ENCODE peak calls at places on chromosomes 7 and 10, in seven cellular contexts. One of them, this sample, is unnamed.

GRCh38 chr10:11832042-11832441 is 8.9 kb downstream of the PROSER2 start:
- DNase-seq in activated CD4-positive, alpha-beta T cell treated with anti-CD3 and anti-CD28 coated beads, Interleukin-2, amount 10 ng/mL, durations not matched to agents 7 days and 5 days: no peak
- DNase-seq in anterior cingulate cortex: no peak
- DNase-seq in HS-27A: no peak
- DNase-seq in cardiac fibroblast: no peak
- DNase-seq in upper lobe of right lung: no peak
- DNase-seq in cardiac muscle cell: no peak
- DNase-seq in this sample: no peak

GRCh38 chr10:104041891-104042535 is 43.7 kb downstream of the COL17A1 start:
- DNase-seq in cardiac fibroblast: no peak
- DNase-seq in anterior cingulate cortex: no peak
- DNase-seq in activated CD4-positive, alpha-beta T cell treated with anti-CD3 and anti-CD28 coated beads, Interleukin-2, amount 10 ng/mL, durations not matched to agents 7 days and 5 days: no peak
- DNase-seq in HS-27A: no peak
- DNase-seq in upper lobe of right lung: no peak
- DNase-seq in cardiac muscle cell: no peak
- DNase-seq in this sample: no peak

GRCh38 chr10:33657154-33657900 is 322.9 kb upstream of the NRP1 start:
- DNase-seq in cardiac muscle cell: peak; percentile 79
- DNase-seq in anterior cingulate cortex: no peak
- DNase-seq in upper lobe of right lung: no peak
- DNase-seq in cardiac fibroblast: peak; percentile 48
- DNase-seq in HS-27A: no peak
- DNase-seq in activated CD4-positive, alpha-beta T cell treated with anti-CD3 and anti-CD28 coated beads, Interleukin-2, amount 10 ng/mL, durations not matched to agents 7 days and 5 days: no peak
- DNase-seq in this sample: no peak

GRCh38 chr7:78675511-78675910 is 778.0 kb downstream of the MAGI2 start:
- DNase-seq in activated CD4-positive, alpha-beta T cell treated with anti-CD3 and anti-CD28 coated beads, Interleukin-2, amount 10 ng/mL, durations not matched to agents 7 days and 5 days: no peak
- DNase-seq in anterior cingulate cortex: no peak
- DNase-seq in cardiac muscle cell: no peak
- DNase-seq in cardiac fibroblast: no peak
- DNase-seq in upper lobe of right lung: no peak
- DNase-seq in HS-27A: no peak
- DNase-seq in this sample: no peak

GRCh38 chr7:158638001-158638400 is 50.4 kb upstream of the PTPRN2 start:
- DNase-seq in HS-27A: no peak
- DNase-seq in anterior cingulate cortex: no peak
- DNase-seq in activated CD4-positive, alpha-beta T cell treated with anti-CD3 and anti-CD28 coated beads, Interleukin-2, amount 10 ng/mL, durations not matched to agents 7 days and 5 days: no peak
- DNase-seq in cardiac muscle cell: no peak
- DNase-seq in upper lobe of right lung: no peak
- DNase-seq in cardiac fibroblast: peak; percentile 32
- DNase-seq in this sample: no peak

GRCh38 chr7:81155654-81156373 is 237.0 kb upstream of the SEMA3C start:
- DNase-seq in upper lobe of right lung: no peak
- DNase-seq in activated CD4-positive, alpha-beta T cell treated with anti-CD3 and anti-CD28 coated beads, Interleukin-2, amount 10 ng/mL, durations not matched to agents 7 days and 5 days: no peak
- DNase-seq in cardiac fibroblast: no peak
- DNase-seq in HS-27A: no peak
- DNase-seq in cardiac muscle cell: no peak
- DNase-seq in anterior cingulate cortex: no peak
- DNase-seq in this sample: no peak

GRCh38 chr10:93715345-93715744 is 13.0 kb upstream of the FRA10AC1 start:
- DNase-seq in cardiac fibroblast: no peak
- DNase-seq in anterior cingulate cortex: no peak
- DNase-seq in activated CD4-positive, alpha-beta T cell treated with anti-CD3 and anti-CD28 coated beads, Interleukin-2, amount 10 ng/mL, durations not matched to agents 7 days and 5 days: no peak
- DNase-seq in HS-27A: no peak
- DNase-seq in upper lobe of right lung: no peak
- DNase-seq in cardiac muscle cell: no peak
- DNase-seq in this sample: no peak

GRCh38 chr7:3892686-3893085 is 591.6 kb downstream of the SDK1 start:
- DNase-seq in HS-27A: no peak
- DNase-seq in upper lobe of right lung: no peak
- DNase-seq in anterior cingulate cortex: no peak
- DNase-seq in cardiac fibroblast: no peak
- DNase-seq in cardiac muscle cell: no peak
- DNase-seq in activated CD4-positive, alpha-beta T cell treated with anti-CD3 and anti-CD28 coated beads, Interleukin-2, amount 10 ng/mL, durations not matched to agents 7 days and 5 days: no peak
- DNase-seq in this sample: no peak

GRCh38 chr10:31320179-31320597 is 1.2 kb downstream of the ZEB1 start:
- DNase-seq in anterior cingulate cortex: no peak
- DNase-seq in activated CD4-positive, alpha-beta T cell treated with anti-CD3 and anti-CD28 coated beads, Interleukin-2, amount 10 ng/mL, durations not matched to agents 7 days and 5 days: peak; percentile 57
- DNase-seq in cardiac fibroblast: peak; percentile 56
- DNase-seq in upper lobe of right lung: peak; percentile 70
- DNase-seq in cardiac muscle cell: peak; percentile 52
- DNase-seq in HS-27A: no peak
- DNase-seq in this sample: peak; percentile 43

GRCh38 chr10:86292462-86293322 is 73.9 kb downstream of the GRID1 start:
- DNase-seq in cardiac fibroblast: no peak
- DNase-seq in cardiac muscle cell: no peak
- DNase-seq in anterior cingulate cortex: no peak
- DNase-seq in upper lobe of right lung: peak; percentile 46
- DNase-seq in HS-27A: no peak
- DNase-seq in activated CD4-positive, alpha-beta T cell treated with anti-CD3 and anti-CD28 coated beads, Interleukin-2, amount 10 ng/mL, durations not matched to agents 7 days and 5 days: no peak
- DNase-seq in this sample: peak; percentile 7

GRCh38 chr10:119933179-119933578 is 40.6 kb downstream of the SEC23IP start:
- DNase-seq in cardiac fibroblast: peak; percentile 19
- DNase-seq in anterior cingulate cortex: no peak
- DNase-seq in HS-27A: no peak
- DNase-seq in cardiac muscle cell: peak; percentile 67
- DNase-seq in upper lobe of right lung: no peak
- DNase-seq in activated CD4-positive, alpha-beta T cell treated with anti-CD3 and anti-CD28 coated beads, Interleukin-2, amount 10 ng/mL, durations not matched to agents 7 days and 5 days: no peak
- DNase-seq in this sample: no peak

GRCh38 chr10:132510174-132510611 is 27.4 kb upstream of the INPP5A start:
- DNase-seq in cardiac muscle cell: no peak
- DNase-seq in cardiac fibroblast: no peak
- DNase-seq in upper lobe of right lung: no peak
- DNase-seq in activated CD4-positive, alpha-beta T cell treated with anti-CD3 and anti-CD28 coated beads, Interleukin-2, amount 10 ng/mL, durations not matched to agents 7 days and 5 days: no peak
- DNase-seq in HS-27A: no peak
- DNase-seq in anterior cingulate cortex: no peak
- DNase-seq in this sample: no peak

GRCh38 chr10:52740913-52741675 is 31.5 kb downstream of the MBL2 start:
- DNase-seq in cardiac fibroblast: peak; percentile 46
- DNase-seq in anterior cingulate cortex: no peak
- DNase-seq in cardiac muscle cell: peak; percentile 60
- DNase-seq in upper lobe of right lung: no peak
- DNase-seq in activated CD4-positive, alpha-beta T cell treated with anti-CD3 and anti-CD28 coated beads, Interleukin-2, amount 10 ng/mL, durations not matched to agents 7 days and 5 days: peak; percentile 44
- DNase-seq in HS-27A: no peak
- DNase-seq in this sample: peak; percentile 81

GRCh38 chr7:118312051-118312450 is 87.5 kb downstream of the ANKRD7 start:
- DNase-seq in upper lobe of right lung: no peak
- DNase-seq in anterior cingulate cortex: no peak
- DNase-seq in HS-27A: no peak
- DNase-seq in activated CD4-positive, alpha-beta T cell treated with anti-CD3 and anti-CD28 coated beads, Interleukin-2, amount 10 ng/mL, durations not matched to agents 7 days and 5 days: no peak
- DNase-seq in cardiac muscle cell: no peak
- DNase-seq in cardiac fibroblast: no peak
- DNase-seq in this sample: no peak

GRCh38 chr10:106705576-106706526 is 458.7 kb downstream of the SORCS1 start:
- DNase-seq in upper lobe of right lung: no peak
- DNase-seq in HS-27A: peak; percentile 24
- DNase-seq in cardiac fibroblast: peak; percentile 76
- DNase-seq in activated CD4-positive, alpha-beta T cell treated with anti-CD3 and anti-CD28 coated beads, Interleukin-2, amount 10 ng/mL, durations not matched to agents 7 days and 5 days: peak; percentile 58
- DNase-seq in cardiac muscle cell: peak; percentile 84
- DNase-seq in anterior cingulate cortex: peak; percentile 15
- DNase-seq in this sample: peak; percentile 69

GRCh38 chr10:105161149-105161548 is 520.1 kb downstream of the SORCS3 start:
- DNase-seq in anterior cingulate cortex: no peak
- DNase-seq in HS-27A: no peak
- DNase-seq in cardiac muscle cell: no peak
- DNase-seq in upper lobe of right lung: no peak
- DNase-seq in activated CD4-positive, alpha-beta T cell treated with anti-CD3 and anti-CD28 coated beads, Interleukin-2, amount 10 ng/mL, durations not matched to agents 7 days and 5 days: no peak
- DNase-seq in cardiac fibroblast: no peak
- DNase-seq in this sample: no peak